ENCODE peak calls at places on chromosomes 16 and 17, in six cellular contexts. One of them, this sample, is unnamed.

GRCh38 chr16:69132424-69133252 is at the start of the genes CHTF8 and UTP4:
- DNase-seq in C1 segment of cervical spinal cord: peak
- DNase-seq in NCI-H2081: peak
- DNase-seq in A673: peak
- DNase-seq in non-pigmented ciliary epithelial cell: no peak
- DNase-seq in stimulated activated CD8-positive, alpha-beta memory T cell treated with anti-CD3 and anti-CD28 coated beads, Interleukin-7, amount 100 ng/mL, for 24 hours: peak
- DNase-seq in this sample: peak

GRCh38 chr17:42409467-42410351 is 13.3 kb downstream of the CAVIN1 start:
- DNase-seq in non-pigmented ciliary epithelial cell: no peak
- DNase-seq in NCI-H2081: no peak
- DNase-seq in A673: no peak
- DNase-seq in stimulated activated CD8-positive, alpha-beta memory T cell treated with anti-CD3 and anti-CD28 coated beads, Interleukin-7, amount 100 ng/mL, for 24 hours: no peak
- DNase-seq in C1 segment of cervical spinal cord: peak
- DNase-seq in this sample: peak

GRCh38 chr17:1299729-1300579 is 20.5 kb downstream of the TRARG1 start:
- DNase-seq in stimulated activated CD8-positive, alpha-beta memory T cell treated with anti-CD3 and anti-CD28 coated beads, Interleukin-7, amount 100 ng/mL, for 24 hours: no peak
- DNase-seq in NCI-H2081: no peak
- DNase-seq in A673: no peak
- DNase-seq in C1 segment of cervical spinal cord: no peak
- DNase-seq in non-pigmented ciliary epithelial cell: no peak
- DNase-seq in this sample: no peak

GRCh38 chr16:48161906-48162305 is 6.1 kb upstream of the ABCC12 start:
- DNase-seq in C1 segment of cervical spinal cord: no peak
- DNase-seq in A673: no peak
- DNase-seq in stimulated activated CD8-positive, alpha-beta memory T cell treated with anti-CD3 and anti-CD28 coated beads, Interleukin-7, amount 100 ng/mL, for 24 hours: no peak
- DNase-seq in NCI-H2081: no peak
- DNase-seq in non-pigmented ciliary epithelial cell: no peak
- DNase-seq in this sample: no peak

GRCh38 chr17:44792276-44792675 is 33.5 kb downstream of the ADAM11 start:
- DNase-seq in NCI-H2081: no peak
- DNase-seq in stimulated activated CD8-positive, alpha-beta memory T cell treated with anti-CD3 and anti-CD28 coated beads, Interleukin-7, amount 100 ng/mL, for 24 hours: no peak
- DNase-seq in A673: no peak
- DNase-seq in C1 segment of cervical spinal cord: no peak
- DNase-seq in non-pigmented ciliary epithelial cell: no peak
- DNase-seq in this sample: no peak

GRCh38 chr16:67216612-67217490 is 10.1 kb upstream of the TMEM208 start:
- DNase-seq in NCI-H2081: no peak
- DNase-seq in stimulated activated CD8-positive, alpha-beta memory T cell treated with anti-CD3 and anti-CD28 coated beads, Interleukin-7, amount 100 ng/mL, for 24 hours: no peak
- DNase-seq in A673: no peak
- DNase-seq in non-pigmented ciliary epithelial cell: no peak
- DNase-seq in C1 segment of cervical spinal cord: peak
- DNase-seq in this sample: no peak

GRCh38 chr16:24863582-24864437 is 18.0 kb downstream of the SLC5A11 start:
- DNase-seq in NCI-H2081: peak
- DNase-seq in non-pigmented ciliary epithelial cell: no peak
- DNase-seq in A673: no peak
- DNase-seq in C1 segment of cervical spinal cord: no peak
- DNase-seq in stimulated activated CD8-positive, alpha-beta memory T cell treated with anti-CD3 and anti-CD28 coated beads, Interleukin-7, amount 100 ng/mL, for 24 hours: no peak
- DNase-seq in this sample: no peak

GRCh38 chr17:76076765-76077581 is 2.0 kb upstream of the ZACN start:
- DNase-seq in A673: no peak
- DNase-seq in NCI-H2081: no peak
- DNase-seq in stimulated activated CD8-positive, alpha-beta memory T cell treated with anti-CD3 and anti-CD28 coated beads, Interleukin-7, amount 100 ng/mL, for 24 hours: no peak
- DNase-seq in C1 segment of cervical spinal cord: no peak
- DNase-seq in non-pigmented ciliary epithelial cell: no peak
- DNase-seq in this sample: no peak

GRCh38 chr16:82331397-82331796 is 161.4 kb upstream of the MPHOSPH6 start:
- DNase-seq in non-pigmented ciliary epithelial cell: no peak
- DNase-seq in NCI-H2081: no peak
- DNase-seq in A673: no peak
- DNase-seq in C1 segment of cervical spinal cord: no peak
- DNase-seq in stimulated activated CD8-positive, alpha-beta memory T cell treated with anti-CD3 and anti-CD28 coated beads, Interleukin-7, amount 100 ng/mL, for 24 hours: no peak
- DNase-seq in this sample: no peak

GRCh38 chr16:62950351-62950750 is 914.1 kb upstream of the CDH8 start:
- DNase-seq in stimulated activated CD8-positive, alpha-beta memory T cell treated with anti-CD3 and anti-CD28 coated beads, Interleukin-7, amount 100 ng/mL, for 24 hours: no peak
- DNase-seq in C1 segment of cervical spinal cord: no peak
- DNase-seq in non-pigmented ciliary epithelial cell: no peak
- DNase-seq in NCI-H2081: no peak
- DNase-seq in A673: no peak
- DNase-seq in this sample: no peak

GRCh38 chr17:8696456-8696855 is 48.2 kb downstream of the CCDC42 start:
- DNase-seq in NCI-H2081: no peak
- DNase-seq in A673: no peak
- DNase-seq in stimulated activated CD8-positive, alpha-beta memory T cell treated with anti-CD3 and anti-CD28 coated beads, Interleukin-7, amount 100 ng/mL, for 24 hours: no peak
- DNase-seq in C1 segment of cervical spinal cord: no peak
- DNase-seq in non-pigmented ciliary epithelial cell: no peak
- DNase-seq in this sample: no peak

GRCh38 chr16:59593256-59593655 is 859.1 kb upstream of the GOT2 start:
- DNase-seq in C1 segment of cervical spinal cord: no peak
- DNase-seq in NCI-H2081: no peak
- DNase-seq in non-pigmented ciliary epithelial cell: peak
- DNase-seq in stimulated activated CD8-positive, alpha-beta memory T cell treated with anti-CD3 and anti-CD28 coated beads, Interleukin-7, amount 100 ng/mL, for 24 hours: no peak
- DNase-seq in A673: no peak
- DNase-seq in this sample: peak

GRCh38 chr17:19366637-19366972 is 4.1 kb upstream of the B9D1 start:
- DNase-seq in stimulated activated CD8-positive, alpha-beta memory T cell treated with anti-CD3 and anti-CD28 coated beads, Interleukin-7, amount 100 ng/mL, for 24 hours: no peak
- DNase-seq in A673: no peak
- DNase-seq in NCI-H2081: no peak
- DNase-seq in non-pigmented ciliary epithelial cell: no peak
- DNase-seq in C1 segment of cervical spinal cord: no peak
- DNase-seq in this sample: no peak

GRCh38 chr17:49093131-49093530 is 39.4 kb upstream of the B4GALNT2 start:
- DNase-seq in C1 segment of cervical spinal cord: no peak
- DNase-seq in non-pigmented ciliary epithelial cell: no peak
- DNase-seq in NCI-H2081: peak
- DNase-seq in A673: no peak
- DNase-seq in stimulated activated CD8-positive, alpha-beta memory T cell treated with anti-CD3 and anti-CD28 coated beads, Interleukin-7, amount 100 ng/mL, for 24 hours: no peak
- DNase-seq in this sample: no peak

GRCh38 chr17:54744750-54745149 is 155.9 kb upstream of the TOM1L1 start:
- DNase-seq in non-pigmented ciliary epithelial cell: no peak
- DNase-seq in NCI-H2081: no peak
- DNase-seq in stimulated activated CD8-positive, alpha-beta memory T cell treated with anti-CD3 and anti-CD28 coated beads, Interleukin-7, amount 100 ng/mL, for 24 hours: no peak
- DNase-seq in A673: no peak
- DNase-seq in C1 segment of cervical spinal cord: no peak
- DNase-seq in this sample: no peak

GRCh38 chr16:63890072-63890471 is 1231.8 kb downstream of the CDH11 start:
- DNase-seq in A673: no peak
- DNase-seq in NCI-H2081: no peak
- DNase-seq in non-pigmented ciliary epithelial cell: peak
- DNase-seq in stimulated activated CD8-positive, alpha-beta memory T cell treated with anti-CD3 and anti-CD28 coated beads, Interleukin-7, amount 100 ng/mL, for 24 hours: no peak
- DNase-seq in C1 segment of cervical spinal cord: no peak
- DNase-seq in this sample: no peak